ENCODE peak calls at places on chromosomes 6 and 20, in five cellular contexts. G, R, B, X and H are unnamed samples.
A peak's percentile ranks its signal among the peaks of the same experiment; 100 is the strongest.

GRCh38 chr6:39452306-39452705 is 129.8 kb upstream of the KCNK16 start:
- DNase-seq in G (no peak), R (no peak), B (no peak), X (no peak), H (peak; percentile 53)

GRCh38 chr6:63708631-63709030 is 73.0 kb downstream of the PHF3 start:
- DNase-seq in G (no peak), R (no peak), B (no peak), X (no peak), H (no peak)

GRCh38 chr20:62489186-62489939 is 13.6 kb upstream of the GATA5 start:
- DNase-seq in G (no peak), R (no peak), B (no peak), X (peak; percentile 70), H (peak; percentile 9)

GRCh38 chr6:38095054-38095453 is 275.5 kb downstream of the ZFAND3 start:
- DNase-seq in G (peak; percentile 51), R (no peak), B (no peak), X (no peak), H (peak; percentile 75)

GRCh38 chr6:72553531-72554202 is 68.2 kb upstream of the KCNQ5 start:
- DNase-seq in G (peak; percentile 55), R (no peak), B (no peak), X (no peak), H (peak; percentile 93)

GRCh38 chr6:7542878-7543394 is 1.5 kb downstream of the DSP start:
- DNase-seq in G (no peak), R (no peak), B (peak; percentile 85), X (peak; percentile 86), H (no peak)

GRCh38 chr20:11011653-11012052 is 337.9 kb upstream of the JAG1 start:
- DNase-seq in G (no peak), R (no peak), B (no peak), X (no peak), H (no peak)

GRCh38 chr6:3615391-3616380 is 135.8 kb downstream of the PXDC1 start:
- DNase-seq in G (no peak), R (no peak), B (no peak), X (no peak), H (no peak)

GRCh38 chr20:52439385-52439784 is 247.8 kb upstream of the ZFP64 start:
- DNase-seq in G (no peak), R (no peak), B (no peak), X (no peak), H (no peak)

GRCh38 chr20:2859330-2860121 is 13.8 kb upstream of the PTPRA start:
- DNase-seq in G (no peak), R (no peak), B (no peak), X (no peak), H (no peak)